ENCODE peak calls at places on chromosome 17, in seven cellular contexts. Z is OCI-LY7, H is tibial nerve, A is cardiac muscle cell, V is A673, P is colonic mucosa, Y is astrocyte. O is an unnamed sample.

GRCh38 chr17:57739402-57740224 is 5.5 kb downstream of the CCDC182 start:
- DNase-seq in V (peak; percentile 54), A (peak; percentile 29), P (peak; percentile 20), Z (peak; percentile 69), H (no peak), Y (no peak), O (no peak)

GRCh38 chr17:29148790-29149430 is 31.3 kb downstream of the MYO18A start:
- DNase-seq in P (peak; percentile 96), H (peak; percentile 88), A (peak; percentile 97), V (peak; percentile 95), Z (peak; percentile 95), Y (peak; percentile 77), O (no peak)

GRCh38 chr17:50501906-50502642 is 6.2 kb upstream of the MYCBPAP start:
- DNase-seq in V (no peak), P (no peak), Y (no peak), Z (no peak), A (no peak), H (no peak), O (no peak)

GRCh38 chr17:77317091-77317519 is 176.3 kb downstream of the SEC14L1 start:
- DNase-seq in P (no peak), Z (no peak), A (no peak), V (no peak), Y (no peak), H (no peak), O (no peak)

GRCh38 chr17:65729207-65729606 is 167.8 kb upstream of the AXIN2 start:
- DNase-seq in V (no peak), Y (no peak), H (no peak), A (no peak), P (no peak), Z (no peak), O (no peak)

GRCh38 chr17:64025732-64026294 is 5.4 kb upstream of the ICAM2 start:
- DNase-seq in H (peak; percentile 61), P (peak; percentile 79), A (peak; percentile 83), Z (peak; percentile 91), Y (peak; percentile 30), V (peak; percentile 87), O (no peak)

GRCh38 chr17:37327341-37328090 is 48.3 kb upstream of the C17orf78 start:
- DNase-seq in P (no peak), H (no peak), A (no peak), Z (no peak), V (no peak), Y (peak; percentile 96), O (peak; percentile 95)

GRCh38 chr17:42695500-42695899 is 13.2 kb downstream of the CNTNAP1 start:
- DNase-seq in Z (no peak), Y (no peak), V (no peak), H (no peak), P (no peak), A (no peak), O (no peak)

GRCh38 chr17:77213778-77214132 is 73.0 kb downstream of the SEC14L1 start:
- DNase-seq in Z (no peak), H (no peak), Y (no peak), V (no peak), P (no peak), A (no peak), O (no peak)

GRCh38 chr17:58085039-58085715 is 2.0 kb downstream of the DYNLL2 start:
- DNase-seq in V (no peak), A (no peak), Y (no peak), P (no peak), Z (no peak), H (no peak), O (no peak)

GRCh38 chr17:16363749-16364536 is 10.7 kb upstream of the CENPV start:
- DNase-seq in A (peak; percentile 82), H (peak; percentile 89), Y (peak; percentile 25), Z (peak; percentile 87), P (peak; percentile 85), V (peak; percentile 83), O (no peak)

GRCh38 chr17:63826468-63827001 is 696 bp upstream of the PSMC5 start:
- DNase-seq in H (no peak), Y (no peak), A (peak; percentile 48), P (no peak), Z (peak; percentile 18), V (no peak), O (no peak)

GRCh38 chr17:34131386-34131785 is 123.7 kb upstream of the CCL2 start:
- DNase-seq in A (peak; percentile 46), V (no peak), H (no peak), P (no peak), Y (no peak), Z (no peak), O (no peak)

DNA sequence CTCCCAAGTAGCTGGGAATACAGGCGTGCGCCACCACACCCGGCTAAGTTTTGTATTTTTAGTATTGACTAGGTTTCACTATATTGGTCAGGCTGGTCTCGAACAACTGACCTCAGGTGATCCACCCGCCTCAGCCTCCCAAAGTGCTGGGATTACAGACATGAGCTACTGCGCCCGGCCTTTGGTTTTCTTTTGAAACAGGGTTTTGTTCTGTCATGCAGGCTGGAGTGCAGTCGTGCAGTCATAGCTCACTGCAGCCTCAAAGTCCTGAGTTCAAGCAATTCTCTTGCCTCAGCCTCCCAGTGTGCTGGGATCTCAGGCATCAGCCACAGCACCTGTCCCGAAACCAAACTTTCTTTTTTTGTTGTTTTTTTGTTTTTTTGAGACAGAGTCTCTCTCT is 25.1 kb downstream of the PRR11 start:
- DNase-seq in H (no peak), V (no peak), Y (no peak), A (no peak), Z (no peak), P (no peak), O (no peak)
- TF ChIP-seq CTCF in H (no peak), V (no peak), Y (no peak), A (no peak), Z (no peak), P (no peak), O (no peak)

DNA sequence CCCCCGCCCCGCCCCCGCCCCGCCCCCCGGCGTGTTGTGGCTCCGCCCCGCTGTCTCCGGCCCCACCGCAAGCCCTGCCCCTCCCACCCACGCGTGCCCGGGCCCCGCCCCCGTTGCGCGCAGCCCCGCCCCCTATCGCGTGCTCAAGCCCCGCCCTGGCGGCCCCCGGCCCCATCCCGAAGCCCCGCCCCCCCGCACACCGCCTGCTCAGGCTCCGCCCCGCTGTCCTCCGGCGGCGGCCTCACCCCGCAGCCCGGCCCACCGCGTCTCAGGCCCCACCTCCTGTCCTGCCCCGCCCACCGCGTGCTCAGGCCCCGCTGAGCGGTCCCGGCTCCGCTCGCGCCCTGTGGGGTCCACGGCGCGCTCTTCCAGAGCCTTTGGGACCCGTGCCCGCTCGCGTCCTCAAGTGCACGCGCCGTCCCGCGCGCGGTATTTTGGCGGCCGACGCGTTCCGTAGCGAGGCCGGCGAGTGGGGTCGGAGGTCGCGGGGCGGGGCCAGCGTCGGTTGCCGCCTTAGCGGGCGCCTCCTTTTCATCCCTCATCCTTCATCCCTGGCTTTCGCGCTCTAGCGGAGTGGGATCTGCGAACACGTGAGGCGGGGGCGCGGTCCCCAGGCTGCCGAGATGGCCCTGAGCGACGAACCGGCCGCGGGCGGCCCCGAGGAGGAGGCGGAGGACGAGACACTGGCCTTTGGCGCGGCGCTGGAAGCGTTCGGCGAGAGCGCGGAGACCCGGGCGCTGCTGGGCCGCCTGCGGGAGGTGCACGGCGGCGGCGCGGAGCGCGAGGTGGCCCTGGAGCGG is at the start of gene TBCD:
- DNase-seq in A (peak; percentile 92), H (peak; percentile 84), P (peak; percentile 90), Z (peak; percentile 93), V (peak; percentile 93), Y (peak; percentile 62), O (peak; percentile 37)
- TF ChIP-seq CTCF in A (no peak), H (peak; percentile 41), P (no peak), Z (no peak), V (no peak), Y (no peak), O (no peak)

GRCh38 chr17:71412803-71413202 is 708.0 kb upstream of the SOX9 start:
- DNase-seq in P (no peak), H (no peak), V (no peak), A (no peak), Y (peak; percentile 98), Z (peak; percentile 84), O (peak; percentile 93)
- TF ChIP-seq CTCF in P (no peak), H (no peak), V (no peak), A (no peak), Y (no peak), Z (no peak), O (no peak)

GRCh38 chr17:61352408-61352770 is 47.3 kb upstream of the TBX2 start:
- DNase-seq in Z (no peak), V (no peak), P (no peak), A (no peak), H (no peak), Y (no peak), O (no peak)

GRCh38 chr17:61345825-61346628 is 53.6 kb upstream of the TBX2 start:
- DNase-seq in A (no peak), H (no peak), P (no peak), Y (no peak), Z (no peak), V (no peak), O (no peak)

GRCh38 chr17:61352771-61353170 is 46.9 kb upstream of the TBX2 start:
- DNase-seq in H (no peak), Y (no peak), A (no peak), P (no peak), Z (no peak), V (no peak), O (no peak)

GRCh38 chr17:61351745-61352407 is 47.8 kb upstream of the TBX2 start:
- DNase-seq in H (no peak), V (no peak), A (no peak), Z (no peak), P (no peak), Y (no peak), O (no peak)

GRCh38 chr17:61349350-61349749 is 50.3 kb upstream of the TBX2 start:
- DNase-seq in V (no peak), A (peak; percentile 41), P (no peak), Y (no peak), Z (no peak), H (no peak), O (no peak)
- TF ChIP-seq CTCF in V (peak; percentile 49), A (peak; percentile 29), P (no peak), Y (peak; percentile 31), Z (peak; percentile 37), H (no peak), O (peak; percentile 21)

GRCh38 chr17:69508814-69509213 is 94.3 kb downstream of the MAP2K6 start:
- DNase-seq in Y (no peak), Z (no peak), V (no peak), A (no peak), H (no peak), P (no peak), O (no peak)

GRCh38 chr17:69505740-69506139 is 91.2 kb downstream of the MAP2K6 start:
- DNase-seq in Z (no peak), V (no peak), Y (no peak), P (no peak), H (no peak), A (no peak), O (no peak)

GRCh38 chr17:69502488-69502887 is 88.0 kb downstream of the MAP2K6 start:
- DNase-seq in Y (no peak), A (no peak), P (no peak), Z (no peak), V (no peak), H (no peak), O (no peak)

GRCh38 chr17:69503711-69504110 is 89.2 kb downstream of the MAP2K6 start:
- DNase-seq in H (no peak), P (no peak), Z (peak; percentile 88), V (no peak), Y (no peak), A (no peak), O (no peak)

GRCh38 chr17:69506489-69506888 is 92.0 kb downstream of the MAP2K6 start:
- DNase-seq in Y (no peak), Z (peak; percentile 50), V (peak; percentile 51), H (no peak), A (no peak), P (no peak), O (no peak)
- TF ChIP-seq CTCF in Y (peak; percentile 30), Z (peak; percentile 72), V (peak; percentile 61), H (no peak), A (peak; percentile 33), P (no peak), O (no peak)

GRCh38 chr17:73657473-73658116 is 13.3 kb upstream of the SDK2 start:
- DNase-seq in H (peak; percentile 28), Z (peak; percentile 54), P (peak; percentile 77), V (peak; percentile 64), Y (no peak), A (peak; percentile 76), O (no peak)
- TF ChIP-seq CTCF in H (peak; percentile 28), Z (peak; percentile 85), P (peak; percentile 55), V (peak; percentile 76), Y (peak; percentile 48), A (peak; percentile 66), O (peak; percentile 40)

O was measured in AG09309.